ENCODE peak calls at places on chromosomes 5 and 9, in six cellular contexts. J is lung, B is ovary, M is K562, R is fibroblast of lung, Y is H1. I is an unnamed sample.
A peak's percentile ranks its signal among the peaks of the same experiment; 100 is the strongest.

GRCh38 chr9:7146582-7146981 is 388.8 kb downstream of the KDM4C start:
- DNase-seq in J (no peak), Y (no peak), R (no peak), M (no peak), B (no peak), I (no peak)

GRCh38 chr5:155434681-155435080 is 421.1 kb downstream of the KIF4B start:
- DNase-seq in M (no peak), B (no peak), Y (no peak), R (no peak), J (no peak), I (no peak)

GRCh38 chr9:88388886-88389617 is 808 bp downstream of the SPIN1 start:
- DNase-seq in B (peak; percentile 79), R (peak; percentile 80), M (peak; percentile 83), Y (no peak), J (peak; percentile 42), I (no peak)

GRCh38 chr5:74640450-74641013 is at the start of gene ENC1:
- DNase-seq in B (peak; percentile 83), M (peak; percentile 55), J (peak; percentile 87), R (peak; percentile 92), Y (peak; percentile 87), I (peak; percentile 88)

GRCh38 chr9:776086-776485 is 65.4 kb upstream of the DMRT1 start:
- DNase-seq in Y (no peak), M (no peak), J (no peak), B (no peak), R (no peak), I (no peak)

GRCh38 chr9:4259489-4259888 is 40.4 kb downstream of the GLIS3 start:
- DNase-seq in M (no peak), B (no peak), Y (no peak), J (no peak), R (no peak), I (no peak)

GRCh38 chr9:133526721-133527321 is 2.1 kb upstream of the MYMK start:
- DNase-seq in B (no peak), R (no peak), J (no peak), M (no peak), Y (no peak), I (no peak)

GRCh38 chr5:21880164-21880563 is 973.0 kb downstream of the CDH12 start:
- DNase-seq in B (no peak), R (no peak), Y (no peak), M (no peak), J (no peak), I (no peak)

GRCh38 chr5:132473019-132473531 is 17.5 kb downstream of the IRF1 start:
- DNase-seq in R (no peak), M (no peak), Y (no peak), J (no peak), B (no peak), I (no peak)

GRCh38 chr5:147321569-147321968 is 86.7 kb downstream of the STK32A start:
- DNase-seq in M (no peak), J (no peak), B (no peak), R (no peak), Y (no peak), I (no peak)

GRCh38 chr5:168177831-168178450 is 113.5 kb upstream of the WWC1 start:
- DNase-seq in Y (no peak), M (no peak), J (no peak), R (no peak), B (no peak), I (no peak)

GRCh38 chr9:107274096-107274495 is 9.0 kb upstream of the RAD23B start:
- DNase-seq in B (no peak), Y (no peak), R (no peak), J (no peak), M (peak; percentile 39), I (no peak)

GRCh38 chr9:97706246-97706645 is 9.1 kb upstream of the XPA start:
- DNase-seq in R (peak; percentile 32), M (no peak), J (no peak), B (no peak), Y (no peak), I (no peak)

GRCh38 chr9:97704327-97704677 is 7.2 kb upstream of the XPA start:
- DNase-seq in Y (no peak), J (no peak), R (no peak), B (no peak), M (no peak), I (no peak)

GRCh38 chr9:97704851-97705250 is 7.7 kb upstream of the XPA start:
- DNase-seq in R (peak; percentile 13), B (no peak), Y (no peak), J (no peak), M (no peak), I (no peak)

GRCh38 chr9:97705354-97705950 is 8.3 kb upstream of the XPA start:
- DNase-seq in B (no peak), Y (no peak), R (peak; percentile 76), M (no peak), J (no peak), I (no peak)

DNA sequence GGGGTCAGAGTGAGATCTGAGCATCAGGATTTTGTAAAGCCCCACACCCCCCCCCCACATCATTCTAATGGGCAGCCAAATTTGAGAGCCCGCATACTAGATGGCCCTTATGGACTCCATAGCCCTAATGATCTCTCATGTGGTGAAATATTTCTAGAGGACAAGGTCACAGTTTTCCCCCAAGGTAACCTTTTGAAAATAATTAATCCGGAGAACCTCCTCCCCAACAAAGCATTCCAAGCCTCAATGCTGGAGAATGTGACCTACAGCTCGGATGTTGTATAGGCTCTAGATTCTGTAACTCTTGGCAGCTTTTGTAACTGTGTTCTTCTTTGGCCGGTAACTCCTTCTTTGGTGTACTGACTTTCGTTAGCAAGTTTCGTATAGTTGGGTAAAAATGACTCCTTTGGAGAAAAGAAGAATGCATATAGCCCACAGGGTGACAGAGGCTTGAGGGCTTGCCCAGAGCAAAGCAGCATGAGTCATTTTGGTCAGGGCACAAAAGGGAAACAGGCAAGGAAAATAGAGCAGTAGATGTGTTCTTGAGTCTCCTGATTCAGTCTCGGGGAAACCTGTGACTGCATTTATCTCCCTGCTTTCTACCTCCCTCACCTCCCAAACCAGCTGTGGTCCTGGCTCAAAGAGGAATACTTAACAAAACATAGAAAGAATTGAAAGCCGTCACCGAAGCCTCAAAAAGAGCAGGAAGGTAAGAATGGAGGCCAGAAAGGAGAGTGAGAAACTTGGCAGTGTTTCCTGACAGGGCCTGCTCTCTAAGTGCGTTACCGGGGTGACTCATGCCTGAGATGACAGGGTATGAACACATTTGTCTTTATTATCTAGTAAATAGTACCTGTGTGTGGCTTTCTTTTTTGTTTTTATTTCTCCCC is 6.5 kb upstream of the XPA start:
- DNase-seq in R (peak; percentile 97), J (no peak), M (no peak), Y (no peak), B (no peak), I (no peak)
- H3K4me3 ChIP-seq in R (no peak overlapping the region), J (no peak overlapping the region), M (no peak overlapping the region), Y (no peak overlapping the region), B (no peak overlapping the region), I (no peak overlapping the region)

DNA sequence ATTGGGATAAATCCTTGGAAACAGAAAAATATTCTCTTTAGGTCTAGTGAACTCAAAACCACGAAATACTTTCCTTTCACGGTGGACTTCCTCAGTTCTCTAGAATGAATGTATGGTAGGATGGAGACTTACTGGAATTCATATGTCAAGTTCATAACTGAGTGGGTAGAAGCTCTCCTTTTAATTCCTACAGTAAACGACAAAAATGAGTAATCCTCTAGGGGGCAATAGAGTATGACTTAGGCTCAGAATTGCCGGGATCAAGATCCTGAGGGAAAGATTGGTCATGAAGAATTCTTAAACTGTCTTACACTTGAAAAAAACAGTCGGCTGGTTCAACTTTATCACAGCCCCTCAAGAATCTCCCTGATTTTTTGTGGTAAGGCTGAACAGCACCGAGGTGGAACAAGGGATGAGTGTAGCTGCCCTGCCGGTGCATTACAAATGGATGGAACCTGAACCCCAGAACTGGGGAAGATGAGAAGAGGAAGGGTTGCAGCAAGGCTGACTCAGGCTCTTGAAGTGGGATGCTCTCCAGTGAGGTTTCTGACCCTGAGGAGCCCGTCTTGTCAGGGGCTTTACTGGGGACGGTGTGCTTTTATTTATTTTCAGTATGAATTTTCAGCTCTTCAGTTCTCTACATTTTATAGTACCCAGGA is 14.0 kb upstream of the LOX start:
- DNase-seq in J (no peak), Y (no peak), M (no peak), R (peak; percentile 83), B (no peak), I (no peak)
- TF ChIP-seq CTCF in J (peak; percentile 0), Y (no peak), M (peak; percentile 64), R (peak; percentile 48), B (no peak), I (peak; percentile 21)

GRCh38 chr5:16886366-16886736 is 49.7 kb downstream of the MYO10 start:
- DNase-seq in M (no peak), Y (no peak), J (no peak), B (no peak), R (peak; percentile 82), I (no peak)
- H3K4me1 ChIP-seq in M (no peaks in the 10 kb centered on the region), Y (peaks cover 6% of the 10 kb centered on the region), J (peaks cover 3% of the 10 kb centered on the region), B (peaks cover 15% of the 10 kb centered on the region), R (peaks cover 19% of the 10 kb centered on the region), I (peaks cover 25% of the 10 kb centered on the region)

GRCh38 chr5:59036274-59036961 is 453.5 kb downstream of the RAB3C start:
- DNase-seq in B (no peak), R (peak; percentile 91), M (no peak), J (peak; percentile 62), Y (no peak), I (peak; percentile 56)

GRCh38 chr5:59037453-59038168 is 454.7 kb downstream of the RAB3C start:
- DNase-seq in M (no peak), J (no peak), B (no peak), Y (no peak), R (no peak), I (no peak)

GRCh38 chr5:59034498-59035186 is 451.8 kb downstream of the RAB3C start:
- DNase-seq in M (no peak), Y (no peak), B (no peak), J (no peak), R (peak; percentile 27), I (no peak)

GRCh38 chr5:59037041-59037440 is 454.2 kb downstream of the RAB3C start:
- DNase-seq in Y (no peak), J (no peak), R (no peak), B (no peak), M (no peak), I (no peak)

GRCh38 chr5:59035681-59036080 is 452.8 kb downstream of the RAB3C start:
- DNase-seq in R (no peak), M (no peak), Y (no peak), J (no peak), B (no peak), I (no peak)
- H3K4me3 ChIP-seq in R (no peak overlapping the region), M (no peak overlapping the region), Y (no peak overlapping the region), J (no peak overlapping the region), B (no peak overlapping the region), I (peak overlapping the region; percentile 87)

GRCh38 chr9:120475341-120475740 is 104.6 kb downstream of the CDK5RAP2 start:
- DNase-seq in B (peak; percentile 60), J (no peak), R (peak; percentile 89), M (no peak), Y (no peak), I (peak; percentile 62)

GRCh38 chr9:120478208-120478607 is 101.8 kb downstream of the CDK5RAP2 start:
- DNase-seq in J (no peak), Y (no peak), M (no peak), B (no peak), R (peak; percentile 13), I (no peak)

GRCh38 chr9:120474579-120475243 is 105.3 kb downstream of the CDK5RAP2 start:
- DNase-seq in M (no peak), J (no peak), Y (no peak), R (peak; percentile 17), B (no peak), I (no peak)

GRCh38 chr9:120480707-120481106 is 99.3 kb downstream of the CDK5RAP2 start:
- DNase-seq in R (peak; percentile 37), Y (no peak), B (no peak), M (no peak), J (no peak), I (peak; percentile 59)

GRCh38 chr9:120477534-120478001 is 102.4 kb downstream of the CDK5RAP2 start:
- DNase-seq in J (peak; percentile 66), Y (peak; percentile 29), B (peak; percentile 76), R (peak; percentile 88), M (peak; percentile 66), I (peak; percentile 81)
- TF ChIP-seq CTCF in J (peak; percentile 70), Y (peak; percentile 88), B (peak; percentile 65), R (peak; percentile 100), M (peak; percentile 90), I (peak; percentile 97)

I was measured in psoas muscle.